ENCODE peak calls at places on chromosome 19, in four cellular contexts. Z is AG10803, Y is substantia nigra, Q is T-helper 1 cell. V is an unnamed sample.

GRCh38 chr19:38664503-38665211 is 17.2 kb downstream of the ACTN4 start:
- DNase-seq in Y (no peak), Z (no peak), Q (no peak), V (no peak)

GRCh38 chr19:44907613-44908012 is 2.0 kb downstream of the APOE start:
- DNase-seq in Y (no peak), Q (no peak), Z (no peak), V (no peak)

GRCh38 chr19:29326849-29327840 is 114.2 kb upstream of the UQCRFS1 start:
- DNase-seq in Z (no peak), Q (no peak), Y (no peak), V (no peak)

GRCh38 chr19:10782795-10783194 is 53.2 kb downstream of the TMED1 start:
- DNase-seq in Y (no peak), Z (no peak), Q (no peak), V (no peak)

GRCh38 chr19:52734340-52734892 is 428 bp downstream of the ZNF611 start:
- DNase-seq in Q (no peak), Y (no peak), Z (peak), V (no peak)

GRCh38 chr19:31066385-31066784 is 282.9 kb downstream of the TSHZ3 start:
- DNase-seq in Y (no peak), Q (no peak), Z (peak), V (no peak)

GRCh38 chr19:2036424-2036823 is 14.6 kb downstream of the MKNK2 start:
- DNase-seq in Z (no peak), Y (no peak), Q (no peak), V (no peak)

GRCh38 chr19:8571006-8571411 is 6.2 kb downstream of the MYO1F start:
- DNase-seq in Y (no peak), Z (peak), Q (peak), V (peak)

GRCh38 chr19:4969772-4970531 is 1.0 kb downstream of the KDM4B start:
- DNase-seq in Y (no peak), Q (no peak), Z (peak), V (no peak)

GRCh38 chr19:51131780-51132680 is 7.3 kb downstream of the SIGLEC9 start:
- DNase-seq in Y (no peak), Z (peak), Q (no peak), V (no peak)

GRCh38 chr19:15268928-15269253 is 36.6 kb upstream of the EPHX3 start:
- DNase-seq in Y (no peak), Z (no peak), Q (no peak), V (no peak)

GRCh38 chr19:49200238-49200862 is 42.8 kb downstream of the TRPM4 start:
- DNase-seq in Q (no peak), Y (no peak), Z (no peak), V (no peak)

GRCh38 chr19:43555185-43555770 is 20.0 kb downstream of the XRCC1 start:
- DNase-seq in Q (peak), Z (peak), Y (peak), V (peak)

GRCh38 chr19:49855676-49856573 is 5.0 kb downstream of the PTOV1 start:
- DNase-seq in Z (no peak), Q (no peak), Y (no peak), V (no peak)

GRCh38 chr19:33279430-33280350 is 22.6 kb downstream of the CEBPA start:
- DNase-seq in Z (no peak), Y (no peak), Q (no peak), V (no peak)

GRCh38 chr19:406121-406711 is 2.7 kb downstream of the C2CD4C start:
- DNase-seq in Z (no peak), Y (no peak), Q (no peak), V (no peak)

GRCh38 chr19:51144482-51145045 is 2.5 kb downstream of the SIGLEC7 start:
- DNase-seq in Z (no peak), Y (no peak), Q (no peak), V (no peak)

GRCh38 chr19:1747285-1748114 is 5.8 kb upstream of the ONECUT3 start:
- DNase-seq in Y (no peak), Z (peak), Q (no peak), V (peak)

GRCh38 chr19:39705578-39706188 is 1.4 kb downstream of the LGALS14 start:
- DNase-seq in Y (no peak), Q (no peak), Z (no peak), V (peak)

GRCh38 chr19:6500837-6501739 is 1.0 kb downstream of the TUBB4A start:
- DNase-seq in Q (no peak), Y (no peak), Z (no peak), V (no peak)

GRCh38 chr19:1503089-1503924 is 9.5 kb downstream of the ADAMTSL5 start:
- DNase-seq in Y (no peak), Z (peak), Q (peak), V (peak)

GRCh38 chr19:22052644-22053013 is 345 bp downstream of the ZNF257 start:
- DNase-seq in Y (no peak), Q (no peak), Z (peak), V (no peak)

GRCh38 chr19:16874250-16874977 is 14.4 kb upstream of the F2RL3 start:
- DNase-seq in Q (no peak), Z (no peak), Y (no peak), V (no peak)

GRCh38 chr19:50493171-50493570 is 16.5 kb upstream of the GARIN5A start:
- DNase-seq in Z (no peak), Q (no peak), Y (no peak), V (no peak)

GRCh38 chr19:17346109-17346671 is 8.8 kb downstream of the GTPBP3 start:
- DNase-seq in Q (peak), Z (peak), Y (no peak), V (peak)

GRCh38 chr19:32309711-32310390 is 35.6 kb upstream of the ZNF507 start:
- DNase-seq in Q (no peak), Y (no peak), Z (peak), V (no peak)

GRCh38 chr19:46384396-46384795 is 29.0 kb downstream of the CCDC8 start:
- DNase-seq in Y (no peak), Z (no peak), Q (no peak), V (no peak)

GRCh38 chr19:7507884-7508283 is 8.0 kb upstream of the ZNF358 start:
- DNase-seq in Z (peak), Q (no peak), Y (no peak), V (no peak)

GRCh38 chr19:10191347-10191746 is 3.4 kb downstream of the DNMT1 start:
- DNase-seq in Q (no peak), Z (peak), Y (no peak), V (no peak)

GRCh38 chr19:11480081-11480926 is 542 bp downstream of the ELAVL3 start:
- DNase-seq in Z (no peak), Q (no peak), Y (no peak), V (no peak)

GRCh38 chr19:37594982-37595382 is 306 bp downstream of the ZNF540 start:
- DNase-seq in Q (peak), Y (peak), Z (peak), V (peak)

GRCh38 chr19:33312065-33312464 is 9.7 kb upstream of the CEBPA start:
- DNase-seq in Q (no peak), Y (no peak), Z (no peak), V (no peak)

GRCh38 chr19:32357720-32358119 is 12.3 kb downstream of the ZNF507 start:
- DNase-seq in Y (no peak), Q (no peak), Z (no peak), V (no peak)

GRCh38 chr19:55273978-55274707 is 5.8 kb downstream of the HSPBP1 start:
- DNase-seq in Y (no peak), Z (no peak), Q (no peak), V (no peak)

GRCh38 chr19:56842421-56842820 is 1.9 kb upstream of the PEG3 start:
- DNase-seq in Y (no peak), Z (no peak), Q (no peak), V (no peak)

GRCh38 chr19:5131866-5132561 is 163.1 kb downstream of the KDM4B start:
- DNase-seq in Y (no peak), Q (no peak), Z (no peak), V (no peak)